ENCODE peak calls at places on chromosomes 1 and 21, in five cellular contexts. C is gastrocnemius medialis, J is heart left ventricle, Z is body of pancreas, M is prostate gland. G is an unnamed sample.

GRCh38 chr1:3483380-3483779 is 28.9 kb downstream of the ARHGEF16 start:
- DNase-seq in C (no peak), J (no peak), Z (no peak), M (no peak), G (no peak)

GRCh38 chr1:15343729-15344128 is 66.0 kb upstream of the EFHD2 start:
- DNase-seq in C (no peak), J (peak; percentile 81), Z (peak; percentile 69), M (peak; percentile 85), G (no peak)

GRCh38 chr21:34670962-34671348 is 2.2 kb downstream of the CLIC6 start:
- DNase-seq in C (no peak), J (no peak), Z (no peak), M (no peak), G (no peak)

GRCh38 chr1:19197849-19198248 is 12.2 kb downstream of the UBR4 start:
- DNase-seq in C (no peak), J (no peak), Z (no peak), M (no peak), G (no peak)

GRCh38 chr1:179029293-179029692 is 3.6 kb downstream of the FAM20B start:
- DNase-seq in C (no peak), J (no peak), Z (no peak), M (no peak), G (no peak)

GRCh38 chr21:35565204-35565611 is 495.1 kb downstream of the SETD4 start:
- DNase-seq in C (peak; percentile 47), J (peak; percentile 50), Z (peak; percentile 65), M (no peak), G (peak; percentile 31)

GRCh38 chr1:56362994-56363770 is 216.2 kb downstream of the PLPP3 start:
- DNase-seq in C (no peak), J (no peak), Z (no peak), M (no peak), G (no peak)

GRCh38 chr1:208185801-208186201 is 58.4 kb downstream of the PLXNA2 start:
- DNase-seq in C (no peak), J (no peak), Z (no peak), M (no peak), G (no peak)

GRCh38 chr1:112359961-112360767 is 35.9 kb upstream of the CTTNBP2NL start:
- DNase-seq in C (peak; percentile 67), J (peak; percentile 43), Z (peak; percentile 53), M (peak; percentile 66), G (peak; percentile 78)

GRCh38 chr21:40041446-40041845 is 174.2 kb downstream of the PCP4 start:
- DNase-seq in C (no peak), J (no peak), Z (no peak), M (no peak), G (no peak)

GRCh38 chr21:40047211-40047610 is 180.0 kb downstream of the PCP4 start:
- DNase-seq in C (no peak), J (no peak), Z (no peak), M (no peak), G (no peak)

GRCh38 chr21:40043423-40043822 is 176.2 kb downstream of the PCP4 start:
- DNase-seq in C (no peak), J (no peak), Z (no peak), M (no peak), G (no peak)

GRCh38 chr21:40047993-40048730 is 180.9 kb downstream of the PCP4 start:
- DNase-seq in C (no peak), J (no peak), Z (peak; percentile 7), M (no peak), G (no peak)

DNA sequence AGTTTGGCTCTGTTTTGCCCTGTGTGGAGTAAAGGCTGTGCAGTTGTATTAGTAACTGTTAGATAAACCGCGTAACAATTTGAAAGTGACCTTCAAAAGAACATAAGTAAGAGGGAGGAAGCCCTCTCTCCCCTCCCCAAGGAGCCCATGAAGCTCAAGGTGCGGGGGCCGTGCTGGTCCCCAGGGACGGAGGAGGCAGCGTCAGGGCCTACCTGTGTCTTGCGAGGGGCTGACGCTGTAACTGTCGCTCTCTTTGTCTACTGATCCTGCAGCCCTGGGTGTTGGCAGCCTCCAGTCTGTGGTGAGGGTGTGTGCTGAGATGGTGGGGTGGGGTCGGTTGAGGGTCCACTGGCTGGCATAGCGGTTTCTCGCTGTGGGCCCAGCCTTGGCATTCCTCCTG is 176.6 kb downstream of the PCP4 start:
- DNase-seq in C (no peak), J (no peak), Z (no peak), M (no peak), G (no peak)
- H3K36me3 ChIP-seq in C (no peaks in the 10 kb centered on the region), J (no peaks in the 10 kb centered on the region), Z (no peaks in the 10 kb centered on the region), M (no peaks in the 10 kb centered on the region), G (no peaks in the 10 kb centered on the region)

GRCh38 chr1:224378855-224379631 is 22.4 kb downstream of the CNIH4 start:
- DNase-seq in C (no peak), J (no peak), Z (no peak), M (no peak), G (no peak)
- H3K4me1 ChIP-seq in C (peaks cover 28% of the 10 kb centered on the region), J (peaks cover 12% of the 10 kb centered on the region), Z (no peaks in the 10 kb centered on the region), M (no peaks in the 10 kb centered on the region), G (peaks cover 2% of the 10 kb centered on the region)

DNA sequence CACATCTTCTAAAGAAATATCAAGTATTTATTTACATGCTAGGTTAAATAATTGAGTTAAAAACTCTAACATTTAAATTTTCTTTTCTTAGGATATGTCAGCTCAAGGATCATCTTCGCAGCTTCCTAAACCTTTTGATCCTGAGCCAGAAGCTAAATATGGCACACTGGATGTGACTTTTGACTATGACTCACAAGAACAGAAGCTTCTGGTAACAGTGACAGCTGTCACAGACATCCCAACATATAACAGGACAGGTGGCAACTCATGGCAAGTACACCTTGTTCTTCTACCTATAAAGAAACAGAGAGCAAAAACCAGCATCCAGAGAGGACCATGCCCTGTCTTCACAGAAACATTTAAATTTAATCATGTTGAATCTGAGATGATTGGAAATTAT is 132.7 kb upstream of the SERTAD4 start:
- DNase-seq in C (peak; percentile 19), J (no peak), Z (no peak), M (no peak), G (no peak)
- TF ChIP-seq CTCF in C (no peak), J (no peak), Z (no peak), M (no peak), G (no peak)

GRCh38 chr1:21139601-21140000 is 37.1 kb downstream of the EIF4G3 start:
- DNase-seq in C (peak; percentile 35), J (peak; percentile 80), Z (no peak), M (no peak), G (no peak)

GRCh38 chr1:21149430-21149861 is 27.3 kb downstream of the EIF4G3 start:
- DNase-seq in C (no peak), J (no peak), Z (peak; percentile 52), M (peak; percentile 68), G (peak; percentile 37)

GRCh38 chr1:21143138-21143537 is 33.6 kb downstream of the EIF4G3 start:
- DNase-seq in C (no peak), J (no peak), Z (no peak), M (no peak), G (no peak)

GRCh38 chr1:21141030-21141429 is 35.7 kb downstream of the EIF4G3 start:
- DNase-seq in C (no peak), J (no peak), Z (no peak), M (no peak), G (no peak)

DNA sequence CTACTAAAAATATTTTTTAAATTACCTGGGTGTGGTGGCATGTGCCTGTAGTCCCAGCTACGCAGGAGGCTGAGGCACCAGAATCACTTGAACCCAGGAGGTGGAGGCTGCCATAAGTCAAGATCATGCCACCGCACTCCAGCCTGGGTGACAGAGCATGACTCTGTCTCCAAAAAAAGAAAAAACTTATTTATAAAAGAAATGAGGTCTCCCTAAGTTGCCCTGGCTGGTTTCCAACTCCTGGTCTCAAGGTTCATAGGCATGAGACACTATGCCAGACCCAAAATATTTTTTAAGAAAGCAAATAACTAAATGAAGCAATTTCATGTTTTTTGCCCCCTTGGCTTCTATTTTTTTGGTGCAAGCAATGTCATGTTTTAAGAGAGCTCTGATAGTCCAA is 32.9 kb downstream of the EIF4G3 start:
- DNase-seq in C (no peak), J (no peak), Z (no peak), M (no peak), G (no peak)
- H3K36me3 ChIP-seq in C (peaks cover 3% of the 10 kb centered on the region), J (peaks cover 9% of the 10 kb centered on the region), Z (no peaks in the 10 kb centered on the region), M (no peaks in the 10 kb centered on the region), G (peaks cover 5% of the 10 kb centered on the region)

DNA sequence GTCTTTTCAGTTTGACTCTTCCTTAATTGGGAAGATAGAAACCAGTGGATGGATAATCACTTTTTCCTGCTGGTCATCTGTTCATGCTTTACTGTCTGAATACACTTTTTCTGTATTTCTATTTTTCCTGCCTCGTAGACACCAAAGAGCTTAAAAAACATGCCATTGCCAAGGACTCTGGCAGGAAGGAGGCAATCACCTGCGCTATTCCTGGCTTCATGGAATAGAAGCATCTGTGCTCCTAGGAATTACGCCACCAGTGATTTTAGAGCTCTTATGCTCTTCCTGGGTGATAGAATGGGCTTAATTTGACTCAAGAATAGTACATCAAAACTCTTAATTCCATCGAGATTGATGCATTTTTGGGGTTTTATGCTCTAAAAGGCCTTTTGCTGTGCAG is 15.7 kb downstream of the OR2B11 start:
- DNase-seq in C (no peak), J (no peak), Z (no peak), M (no peak), G (no peak)
- H3K4me1 ChIP-seq in C (no peaks in the 10 kb centered on the region), J (no peaks in the 10 kb centered on the region), Z (no peaks in the 10 kb centered on the region), M (no peaks in the 10 kb centered on the region), G (no peaks in the 10 kb centered on the region)

GRCh38 chr1:234231061-234231892 is 142.0 kb upstream of the COA6 start:
- DNase-seq in C (no peak), J (no peak), Z (no peak), M (no peak), G (no peak)

GRCh38 chr1:234230414-234230862 is 142.8 kb upstream of the COA6 start:
- DNase-seq in C (no peak), J (no peak), Z (no peak), M (no peak), G (no peak)

GRCh38 chr1:234229676-234230075 is 143.6 kb upstream of the COA6 start:
- DNase-seq in C (no peak), J (no peak), Z (no peak), M (no peak), G (no peak)

GRCh38 chr1:234234199-234234598 is 139.1 kb upstream of the COA6 start:
- DNase-seq in C (no peak), J (no peak), Z (no peak), M (no peak), G (no peak)

DNA sequence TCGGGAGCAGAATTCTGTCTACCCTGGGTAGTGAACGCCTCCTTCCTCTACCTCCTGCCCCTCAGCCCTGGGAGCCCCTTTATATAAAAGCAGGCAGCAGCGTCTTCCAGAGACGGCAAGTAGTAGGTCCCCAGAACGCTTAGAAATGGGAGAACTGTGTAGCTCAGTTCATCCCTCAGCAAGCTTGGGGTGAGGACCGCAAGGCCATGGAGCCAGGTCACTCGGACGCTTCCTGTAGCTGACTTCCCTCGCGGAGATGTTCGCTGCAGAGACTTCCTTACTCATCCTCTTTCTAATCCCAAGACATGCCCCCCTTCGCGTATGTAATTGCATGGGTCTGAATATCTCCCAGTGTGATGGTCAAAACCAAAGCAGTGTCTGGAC is 141.4 kb upstream of the COA6 start:
- DNase-seq in C (no peak), J (no peak), Z (no peak), M (no peak), G (no peak)
- TF ChIP-seq CTCF in C (no peak), J (no peak), Z (no peak), M (no peak), G (no peak)

G was measured in lung.